ENCODE peak calls at places on chromosomes 3 and 15, in six cellular contexts. D, P, R, Y, J and A are unnamed samples.

GRCh38 chr15:35308802-35309201 is 223.7 kb upstream of the NANOGP8 start:
- DNase-seq in D (peak), P (no peak), R (no peak), Y (no peak), J (peak), A (no peak)

GRCh38 chr3:43866529-43867353 is 176.0 kb downstream of the ABHD5 start:
- DNase-seq in D (peak), P (no peak), R (no peak), Y (no peak), J (no peak), A (no peak)

GRCh38 chr3:140972833-140973232 is 31.2 kb downstream of the SLC25A36 start:
- DNase-seq in D (no peak), P (no peak), R (no peak), Y (peak), J (peak), A (no peak)

GRCh38 chr3:52886049-52886730 is 11.2 kb downstream of the STIMATE start:
- DNase-seq in D (no peak), P (no peak), R (no peak), Y (no peak), J (no peak), A (no peak)

GRCh38 chr3:141231923-141232861 is 567 bp downstream of the PXYLP1 start:
- DNase-seq in D (no peak), P (no peak), R (no peak), Y (peak), J (peak), A (peak)

GRCh38 chr3:196140224-196140623 is 58.3 kb upstream of the TFRC start:
- DNase-seq in D (no peak), P (no peak), R (no peak), Y (peak), J (no peak), A (no peak)

GRCh38 chr3:140270329-140270728 is 335.3 kb downstream of the CLSTN2 start:
- DNase-seq in D (no peak), P (no peak), R (no peak), Y (no peak), J (no peak), A (no peak)

GRCh38 chr3:19885468-19885867 is 48.5 kb downstream of the EFHB start:
- DNase-seq in D (no peak), P (no peak), R (peak), Y (peak), J (peak), A (peak)

GRCh38 chr3:188687389-188687788 is 484.4 kb upstream of the TPRG1 start:
- DNase-seq in D (no peak), P (peak), R (no peak), Y (no peak), J (peak), A (no peak)

GRCh38 chr3:46829699-46830208 is 33.5 kb downstream of the MYL3 start:
- DNase-seq in D (no peak), P (no peak), R (no peak), Y (no peak), J (peak), A (no peak)

GRCh38 chr3:45940781-45941365 is 2.4 kb upstream of the CXCR6 start:
- DNase-seq in D (no peak), P (no peak), R (no peak), Y (no peak), J (peak), A (no peak)

GRCh38 chr3:187783098-187783497 is 37.8 kb upstream of the BCL6 start:
- DNase-seq in D (peak), P (no peak), R (no peak), Y (peak), J (no peak), A (no peak)

GRCh38 chr15:98131924-98132323 is 171.4 kb downstream of the ARRDC4 start:
- DNase-seq in D (no peak), P (no peak), R (no peak), Y (no peak), J (no peak), A (no peak)

GRCh38 chr3:29972594-29972993 is 633.8 kb upstream of the TGFBR2 start:
- DNase-seq in D (peak), P (no peak), R (no peak), Y (no peak), J (peak), A (no peak)

GRCh38 chr3:29555590-29555989 is 274.7 kb downstream of the RBMS3 start:
- DNase-seq in D (no peak), P (no peak), R (no peak), Y (no peak), J (peak), A (no peak)

GRCh38 chr3:36443042-36443686 is 62.9 kb downstream of the STAC start:
- DNase-seq in D (no peak), P (no peak), R (no peak), Y (no peak), J (no peak), A (no peak)

GRCh38 chr15:60379466-60380274 is 18.1 kb downstream of the ANXA2 start:
- DNase-seq in D (peak), P (no peak), R (no peak), Y (peak), J (peak), A (no peak)

GRCh38 chr3:143119974-143120715 is 574 bp downstream of the CHST2 start:
- DNase-seq in D (no peak), P (no peak), R (peak), Y (peak), J (peak), A (peak)

GRCh38 chr15:34976073-34976472 is 6.5 kb upstream of the AQR start:
- DNase-seq in D (no peak), P (no peak), R (no peak), Y (no peak), J (no peak), A (no peak)

GRCh38 chr3:172449468-172450149 is 1.4 kb upstream of the GHSR start:
- DNase-seq in D (no peak), P (peak), R (no peak), Y (no peak), J (peak), A (no peak)

GRCh38 chr3:48765376-48765775 is 48.4 kb upstream of the IP6K2 start:
- DNase-seq in D (no peak), P (no peak), R (no peak), Y (peak), J (peak), A (no peak)

GRCh38 chr3:127217594-127218456 is 24.9 kb downstream of the PRR23E start:
- DNase-seq in D (no peak), P (no peak), R (no peak), Y (no peak), J (no peak), A (no peak)